ENCODE peak calls at places on chromosome 18, in six cellular contexts. C is cardiac septum; V is CD8-positive, alpha-beta T cell; H is OCI-M1; T is EH; Q is T follicular helper cell. R is an unnamed sample.

GRCh38 chr18:24208270-24209035 is 69.6 kb downstream of the CABYR start:
- DNase-seq in Q (no peak), T (peak; percentile 32), H (no peak), C (no peak), V (no peak), R (no peak)

GRCh38 chr18:11999431-11999830 is 18.1 kb downstream of the IMPA2 start:
- DNase-seq in C (no peak), Q (no peak), V (no peak), H (no peak), T (no peak), R (no peak)

GRCh38 chr18:36589857-36590543 is 238.8 kb downstream of the TPGS2 start:
- DNase-seq in V (no peak), Q (no peak), H (no peak), T (peak; percentile 76), C (no peak), R (no peak)

GRCh38 chr18:28175930-28176673 is 828 bp downstream of the CDH2 start:
- DNase-seq in T (peak; percentile 48), Q (no peak), C (no peak), H (no peak), V (no peak), R (no peak)

GRCh38 chr18:3498705-3499451 is 48.9 kb downstream of the TGIF1 start:
- DNase-seq in V (no peak), T (peak; percentile 39), Q (no peak), H (no peak), C (no peak), R (no peak)

GRCh38 chr18:70072678-70073077 is 125.0 kb upstream of the CD226 start:
- DNase-seq in C (no peak), V (no peak), T (peak; percentile 49), H (peak; percentile 32), Q (no peak), R (no peak)

GRCh38 chr18:38551881-38552280 is 986.3 kb upstream of the CELF4 start:
- DNase-seq in V (no peak), T (no peak), C (no peak), H (no peak), Q (no peak), R (no peak)

GRCh38 chr18:51151568-51152511 is 45.6 kb downstream of the MEX3C start:
- DNase-seq in V (peak; percentile 51), H (no peak), C (peak; percentile 44), T (no peak), Q (peak; percentile 39), R (peak; percentile 50)

GRCh38 chr18:72859088-72859487 is 8.7 kb downstream of the NETO1 start:
- DNase-seq in Q (no peak), V (no peak), H (no peak), C (no peak), T (no peak), R (no peak)

GRCh38 chr18:74378179-74378682 is 62.6 kb downstream of the C18orf63 start:
- DNase-seq in Q (no peak), C (no peak), H (peak; percentile 40), V (no peak), T (peak; percentile 11), R (peak; percentile 92)

R was measured in GF-D8.